ENCODE peak calls at places on chromosomes 16 and 17, in five cellular contexts. One of them, this sample, is unnamed.

GRCh38 chr17:54269886-54270285 is 447.2 kb downstream of the KIF2B start:
- DNase-seq in ascending aorta: no peak
- DNase-seq in cardiac fibroblast: no peak
- DNase-seq in foreskin fibroblast: no peak
- DNase-seq in RWPE2: no peak
- DNase-seq in this sample: no peak

GRCh38 chr16:25140459-25140858 is 28.9 kb downstream of the LCMT1 start:
- DNase-seq in RWPE2: no peak
- DNase-seq in foreskin fibroblast: no peak
- DNase-seq in ascending aorta: no peak
- DNase-seq in cardiac fibroblast: no peak
- DNase-seq in this sample: no peak

GRCh38 chr16:29230671-29231091 is 175.8 kb downstream of the NPIPB11 start:
- DNase-seq in foreskin fibroblast: peak; percentile 32
- DNase-seq in ascending aorta: peak; percentile 61
- DNase-seq in cardiac fibroblast: peak; percentile 28
- DNase-seq in RWPE2: no peak
- DNase-seq in this sample: no peak

GRCh38 chr16:57000271-57001025 is 11.1 kb downstream of the NLRC5 start:
- DNase-seq in foreskin fibroblast: peak; percentile 98
- DNase-seq in ascending aorta: peak; percentile 91
- DNase-seq in cardiac fibroblast: peak; percentile 87
- DNase-seq in RWPE2: peak; percentile 90
- DNase-seq in this sample: no peak

GRCh38 chr16:78896280-78896679 is 704.3 kb downstream of the MAF start:
- DNase-seq in ascending aorta: no peak
- DNase-seq in RWPE2: no peak
- DNase-seq in foreskin fibroblast: no peak
- DNase-seq in cardiac fibroblast: no peak
- DNase-seq in this sample: no peak

GRCh38 chr16:4489030-4489429 is 12.8 kb downstream of the HMOX2 start:
- DNase-seq in ascending aorta: no peak
- DNase-seq in RWPE2: no peak
- DNase-seq in cardiac fibroblast: peak; percentile 76
- DNase-seq in foreskin fibroblast: peak; percentile 64
- DNase-seq in this sample: no peak

GRCh38 chr17:16973760-16974540 is 2.0 kb upstream of the TNFRSF13B start:
- DNase-seq in cardiac fibroblast: no peak
- DNase-seq in foreskin fibroblast: no peak
- DNase-seq in RWPE2: no peak
- DNase-seq in ascending aorta: no peak
- DNase-seq in this sample: no peak

GRCh38 chr16:84024854-84025253 is 17.7 kb downstream of the SLC38A8 start:
- DNase-seq in ascending aorta: no peak
- DNase-seq in RWPE2: no peak
- DNase-seq in cardiac fibroblast: peak; percentile 55
- DNase-seq in foreskin fibroblast: peak; percentile 65
- DNase-seq in this sample: no peak

GRCh38 chr17:82059272-82060000 is 6.2 kb downstream of the DUS1L start:
- DNase-seq in RWPE2: peak; percentile 68
- DNase-seq in cardiac fibroblast: no peak
- DNase-seq in foreskin fibroblast: no peak
- DNase-seq in ascending aorta: no peak
- DNase-seq in this sample: peak; percentile 88

GRCh38 chr16:76665571-76666275 is 388.5 kb downstream of the CNTNAP4 start:
- DNase-seq in cardiac fibroblast: no peak
- DNase-seq in foreskin fibroblast: no peak
- DNase-seq in ascending aorta: no peak
- DNase-seq in RWPE2: no peak
- DNase-seq in this sample: no peak

GRCh38 chr17:17491546-17491988 is 4.6 kb downstream of the RASD1 start:
- DNase-seq in foreskin fibroblast: no peak
- DNase-seq in ascending aorta: no peak
- DNase-seq in cardiac fibroblast: no peak
- DNase-seq in RWPE2: no peak
- DNase-seq in this sample: no peak

GRCh38 chr16:83561876-83562275 is 245.9 kb upstream of the HSBP1 start:
- DNase-seq in ascending aorta: no peak
- DNase-seq in RWPE2: no peak
- DNase-seq in cardiac fibroblast: peak; percentile 20
- DNase-seq in foreskin fibroblast: no peak
- DNase-seq in this sample: no peak

GRCh38 chr17:15348030-15348429 is 6.6 kb upstream of the TEKT3 start:
- DNase-seq in cardiac fibroblast: peak; percentile 21
- DNase-seq in foreskin fibroblast: no peak
- DNase-seq in ascending aorta: no peak
- DNase-seq in RWPE2: no peak
- DNase-seq in this sample: no peak

GRCh38 chr17:4539576-4540223 is 15.5 kb downstream of the MYBBP1A start:
- DNase-seq in foreskin fibroblast: no peak
- DNase-seq in ascending aorta: no peak
- DNase-seq in cardiac fibroblast: no peak
- DNase-seq in RWPE2: no peak
- DNase-seq in this sample: no peak

GRCh38 chr17:66906321-66907278 is 57.9 kb upstream of the CACNG4 start:
- DNase-seq in foreskin fibroblast: peak; percentile 66
- DNase-seq in RWPE2: no peak
- DNase-seq in cardiac fibroblast: peak; percentile 90
- DNase-seq in ascending aorta: peak; percentile 71
- DNase-seq in this sample: no peak
- TF ChIP-seq CTCF in foreskin fibroblast: peak; percentile 91
- TF ChIP-seq CTCF in RWPE2: peak; percentile 93
- TF ChIP-seq CTCF in cardiac fibroblast: peak; percentile 92
- TF ChIP-seq CTCF in ascending aorta: peak; percentile 35
- TF ChIP-seq CTCF in this sample: peak; percentile 92

DNA sequence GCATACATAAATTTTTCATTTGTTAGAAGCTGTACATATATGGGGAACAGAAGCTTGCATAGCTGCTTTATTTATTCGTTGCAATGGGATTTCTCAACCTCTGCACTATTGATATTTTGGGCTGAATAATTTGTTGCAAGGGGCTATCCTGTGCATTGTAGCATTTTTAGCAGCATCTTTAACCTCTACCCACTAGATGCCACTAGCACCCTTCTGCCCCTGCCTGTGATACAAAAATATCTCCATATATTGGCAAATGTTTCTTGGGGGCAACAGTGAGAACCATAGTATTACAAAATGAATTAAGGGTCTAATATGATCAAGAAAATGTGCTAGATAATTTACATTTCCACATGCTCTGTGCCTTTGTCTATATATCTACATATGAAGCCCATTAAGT is 1401.0 kb downstream of the CDH11 start:
- DNase-seq in cardiac fibroblast: peak; percentile 22
- DNase-seq in RWPE2: no peak
- DNase-seq in ascending aorta: no peak
- DNase-seq in foreskin fibroblast: no peak
- DNase-seq in this sample: no peak
- TF ChIP-seq CTCF in cardiac fibroblast: peak; percentile 7
- TF ChIP-seq CTCF in RWPE2: peak; percentile 21
- TF ChIP-seq CTCF in ascending aorta: no peak
- TF ChIP-seq CTCF in foreskin fibroblast: peak; percentile 6
- TF ChIP-seq CTCF in this sample: peak; percentile 76

DNA sequence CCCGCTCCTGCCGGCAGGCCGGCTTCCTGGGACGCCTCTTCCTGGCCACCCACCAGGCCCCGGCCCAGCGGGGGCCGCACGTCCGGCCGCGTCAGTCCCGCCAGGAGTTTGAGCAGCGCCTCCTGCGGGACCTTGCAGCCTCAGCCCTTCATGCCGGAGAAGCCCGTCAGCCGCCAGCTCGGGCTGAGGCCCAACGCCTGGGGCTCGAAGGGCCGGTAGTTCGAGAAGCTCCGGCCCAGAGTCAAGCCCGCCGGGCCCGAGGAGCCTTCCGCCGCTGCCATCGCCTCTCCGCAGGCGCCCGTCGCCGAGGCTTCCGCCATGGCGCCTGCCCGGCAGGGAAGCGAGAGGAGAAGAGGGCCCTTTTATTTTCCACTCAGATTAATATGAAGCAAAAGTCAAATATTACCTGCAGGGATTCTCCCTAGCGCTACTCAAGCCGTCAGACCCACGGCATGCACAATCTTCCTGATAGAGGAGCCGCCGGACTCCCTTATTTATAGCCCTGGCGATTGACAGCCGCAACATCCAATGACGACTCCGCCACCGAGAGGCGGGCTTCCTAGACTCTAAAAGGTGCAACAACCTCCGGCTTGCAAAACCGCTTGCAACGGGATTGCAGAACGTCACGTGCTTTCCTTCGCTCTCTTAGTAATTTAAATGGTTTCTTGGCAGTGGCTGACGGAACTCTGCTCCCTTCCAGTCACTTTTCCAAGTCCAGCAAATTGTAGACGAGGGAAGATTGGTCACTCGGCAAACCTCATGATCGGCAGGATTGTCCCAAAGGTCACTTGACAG is at the start of gene SEPHS2:
- DNase-seq in ascending aorta: peak; percentile 100
- DNase-seq in foreskin fibroblast: peak; percentile 97
- DNase-seq in cardiac fibroblast: peak; percentile 99
- DNase-seq in RWPE2: peak; percentile 92
- DNase-seq in this sample: peak; percentile 95
- TF ChIP-seq CTCF in ascending aorta: peak; percentile 42
- TF ChIP-seq CTCF in foreskin fibroblast: peak; percentile 59
- TF ChIP-seq CTCF in cardiac fibroblast: peak; percentile 50
- TF ChIP-seq CTCF in RWPE2: peak; percentile 60
- TF ChIP-seq CTCF in this sample: peak; percentile 81

DNA sequence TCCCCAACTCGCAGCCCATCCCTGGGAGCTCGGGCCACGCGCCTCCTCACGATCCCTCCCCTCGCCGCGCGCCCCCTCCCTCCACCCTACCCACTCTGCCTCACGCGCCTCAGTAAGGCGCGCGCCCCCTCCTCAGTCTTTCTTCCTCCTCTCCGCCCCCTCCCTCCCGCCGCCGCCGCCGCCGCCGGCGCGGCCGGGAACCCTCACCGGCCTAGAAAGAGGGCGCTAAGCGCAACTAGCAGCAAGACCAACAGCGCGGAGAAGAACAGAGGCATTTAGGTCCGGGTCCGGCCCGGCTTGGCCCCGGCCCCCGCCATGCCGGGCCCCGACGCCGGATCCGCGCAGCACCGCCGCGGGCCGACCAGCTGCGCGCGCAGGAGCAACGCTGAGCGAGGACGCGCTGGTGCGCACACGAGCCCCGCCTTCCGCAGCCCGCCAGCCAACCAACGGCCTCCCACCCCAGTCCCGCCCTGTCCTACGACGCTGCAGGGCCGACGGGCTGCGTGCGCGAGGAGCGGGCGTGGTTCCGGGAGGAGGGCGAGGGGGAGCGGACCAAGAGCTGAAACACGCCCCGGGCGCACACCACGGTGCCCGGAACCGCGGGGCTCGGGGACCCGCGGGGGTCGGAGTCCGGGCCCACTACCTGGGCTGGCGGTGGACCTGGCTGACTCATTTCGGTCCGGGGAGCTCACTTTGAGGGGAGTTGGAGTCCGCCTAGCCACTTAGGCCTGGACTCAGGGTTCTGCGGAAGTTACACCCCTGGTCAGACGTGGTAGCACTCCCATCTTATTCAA is at the start of gene BLTP2:
- DNase-seq in RWPE2: peak; percentile 94
- DNase-seq in ascending aorta: peak; percentile 97
- DNase-seq in cardiac fibroblast: peak; percentile 96
- DNase-seq in foreskin fibroblast: peak; percentile 96
- DNase-seq in this sample: peak; percentile 98
- TF ChIP-seq CTCF in RWPE2: no peak
- TF ChIP-seq CTCF in ascending aorta: no peak
- TF ChIP-seq CTCF in cardiac fibroblast: no peak
- TF ChIP-seq CTCF in foreskin fibroblast: no peak
- TF ChIP-seq CTCF in this sample: no peak

GRCh38 chr16:15523939-15524338 is 89.6 kb downstream of the BMERB1 start:
- DNase-seq in ascending aorta: no peak
- DNase-seq in RWPE2: no peak
- DNase-seq in cardiac fibroblast: no peak
- DNase-seq in foreskin fibroblast: no peak
- DNase-seq in this sample: no peak
- TF ChIP-seq CTCF in ascending aorta: no peak
- TF ChIP-seq CTCF in RWPE2: no peak
- TF ChIP-seq CTCF in cardiac fibroblast: no peak
- TF ChIP-seq CTCF in foreskin fibroblast: no peak
- TF ChIP-seq CTCF in this sample: no peak

GRCh38 chr17:37361543-37361942 is 14.2 kb upstream of the C17orf78 start:
- DNase-seq in ascending aorta: no peak
- DNase-seq in RWPE2: peak; percentile 83
- DNase-seq in foreskin fibroblast: no peak
- DNase-seq in cardiac fibroblast: no peak
- DNase-seq in this sample: no peak

GRCh38 chr17:37358098-37358829 is 17.5 kb upstream of the C17orf78 start:
- DNase-seq in RWPE2: peak; percentile 64
- DNase-seq in foreskin fibroblast: peak; percentile 25
- DNase-seq in cardiac fibroblast: peak; percentile 53
- DNase-seq in ascending aorta: peak; percentile 65
- DNase-seq in this sample: no peak

GRCh38 chr17:37359682-37360188 is 16.1 kb upstream of the C17orf78 start:
- DNase-seq in foreskin fibroblast: peak; percentile 24
- DNase-seq in cardiac fibroblast: no peak
- DNase-seq in RWPE2: no peak
- DNase-seq in ascending aorta: no peak
- DNase-seq in this sample: no peak

GRCh38 chr17:37360632-37361031 is 15.2 kb upstream of the C17orf78 start:
- DNase-seq in cardiac fibroblast: peak; percentile 48
- DNase-seq in ascending aorta: no peak
- DNase-seq in RWPE2: no peak
- DNase-seq in foreskin fibroblast: peak; percentile 32
- DNase-seq in this sample: no peak

DNA sequence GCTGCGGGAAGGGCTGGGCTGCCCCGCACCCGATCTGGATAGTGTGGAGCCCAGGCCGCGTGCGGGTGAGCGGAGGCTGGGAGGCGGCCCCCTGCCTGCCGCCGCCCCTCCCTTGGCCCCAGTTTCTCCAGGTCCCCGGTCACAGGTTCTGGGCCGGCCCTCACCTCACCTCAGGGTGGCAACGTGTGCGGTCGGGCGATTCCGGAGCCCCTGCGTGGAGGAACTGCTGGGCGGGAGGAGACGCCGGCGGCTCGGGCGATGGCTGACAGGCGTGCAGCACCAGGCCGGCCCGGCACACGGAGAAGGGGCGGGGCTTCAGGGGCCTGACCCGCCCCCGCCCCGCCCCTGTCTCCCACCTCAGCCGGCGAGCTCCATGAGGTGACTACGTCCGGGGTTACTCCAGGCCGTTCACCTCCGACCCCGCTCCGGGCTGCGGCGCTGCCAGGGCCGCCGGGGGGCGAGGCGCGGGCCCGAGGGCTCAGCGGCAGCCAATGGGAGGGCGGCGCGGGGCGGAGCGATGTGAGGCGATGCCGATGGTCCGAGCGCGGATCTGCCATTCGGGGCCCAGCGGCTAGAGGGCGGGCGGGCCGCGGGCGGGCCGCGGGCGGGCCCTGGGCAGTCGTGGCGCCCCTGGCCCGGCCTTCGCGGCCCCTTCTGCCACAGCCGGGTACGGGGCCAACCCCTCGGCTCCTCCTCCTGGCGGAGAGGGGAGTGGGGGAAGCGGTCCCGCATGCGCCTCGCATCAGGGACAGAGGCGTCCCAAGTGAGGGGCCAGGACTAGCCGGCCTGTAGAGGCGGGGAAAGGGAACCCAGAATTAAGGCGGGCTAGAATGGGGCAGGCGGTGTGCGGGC is 16.7 kb upstream of the C17orf78 start:
- DNase-seq in foreskin fibroblast: peak; percentile 98
- DNase-seq in cardiac fibroblast: peak; percentile 98
- DNase-seq in RWPE2: peak; percentile 95
- DNase-seq in ascending aorta: peak; percentile 98
- DNase-seq in this sample: peak; percentile 97
- TF ChIP-seq CTCF in foreskin fibroblast: no peak
- TF ChIP-seq CTCF in cardiac fibroblast: peak; percentile 5
- TF ChIP-seq CTCF in RWPE2: no peak
- TF ChIP-seq CTCF in ascending aorta: peak; percentile 19
- TF ChIP-seq CTCF in this sample: peak; percentile 73

GRCh38 chr16:2919511-2920255 is 8.0 kb downstream of the FLYWCH1 start:
- DNase-seq in ascending aorta: peak; percentile 85
- DNase-seq in RWPE2: no peak
- DNase-seq in foreskin fibroblast: no peak
- DNase-seq in cardiac fibroblast: peak; percentile 81
- DNase-seq in this sample: no peak
- TF ChIP-seq CTCF in ascending aorta: peak; percentile 86
- TF ChIP-seq CTCF in RWPE2: peak; percentile 90
- TF ChIP-seq CTCF in foreskin fibroblast: peak; percentile 77
- TF ChIP-seq CTCF in cardiac fibroblast: peak; percentile 83
- TF ChIP-seq CTCF in this sample: peak; percentile 96

This sample was measured in chondrocyte.